ENCODE peak calls at places on chromosomes 13 and 19, in seven cellular contexts. U, C, M, S, Z, Q and D are unnamed samples.

GRCh38 chr13:82879921-82880320 is 1002.4 kb downstream of the SLITRK1 start:
- DNase-seq in C (no peak), U (no peak), Z (no peak), M (no peak), S (no peak), Q (no peak), D (no peak)

GRCh38 chr19:43694553-43694952 is 21.3 kb upstream of the IRGC start:
- DNase-seq in Z (no peak), S (no peak), U (no peak), M (no peak), C (no peak), Q (no peak), D (no peak)

GRCh38 chr13:31515427-31515826 is 223.9 kb upstream of the RXFP2 start:
- DNase-seq in U (no peak), C (no peak), S (no peak), Q (no peak), M (no peak), Z (no peak), D (no peak)

GRCh38 chr13:50222569-50223332 is 207.5 kb downstream of the KCNRG start:
- DNase-seq in S (no peak), C (no peak), Q (no peak), M (no peak), Z (no peak), U (no peak), D (no peak)

GRCh38 chr19:17385878-17386611 is 8.0 kb downstream of the CCDC194 start:
- DNase-seq in Z (peak; percentile 41), C (no peak), Q (peak; percentile 75), S (no peak), U (peak; percentile 88), M (peak; percentile 92), D (peak; percentile 64)

GRCh38 chr13:113879017-113879416 is 15.1 kb upstream of the GAS6 start:
- DNase-seq in S (no peak), U (no peak), Z (no peak), M (no peak), Q (no peak), C (no peak), D (no peak)

GRCh38 chr19:16319466-16319865 is 5.2 kb upstream of the KLF2 start:
- DNase-seq in C (no peak), S (no peak), Q (no peak), Z (no peak), M (no peak), U (no peak), D (no peak)

GRCh38 chr13:73929287-73929932 is 204.8 kb downstream of the KLF12 start:
- DNase-seq in M (no peak), S (no peak), U (no peak), Z (no peak), C (no peak), Q (no peak), D (no peak)

GRCh38 chr19:58305065-58305931 is at the start of gene ERVK3-1:
- DNase-seq in Q (peak; percentile 99), U (peak; percentile 94), Z (peak; percentile 96), S (peak; percentile 91), M (peak; percentile 83), C (peak; percentile 91), D (peak; percentile 98)

GRCh38 chr19:51472607-51473006 is 5.7 kb upstream of the CEACAM18 start:
- DNase-seq in Z (no peak), S (no peak), M (no peak), C (no peak), Q (no peak), U (no peak), D (no peak)

GRCh38 chr19:46073268-46073922 is 32.6 kb upstream of the IGFL4 start:
- DNase-seq in M (no peak), S (no peak), Q (no peak), U (no peak), Z (no peak), C (no peak), D (no peak)

GRCh38 chr13:109781384-109782065 is 4.9 kb downstream of the IRS2 start:
- DNase-seq in Q (no peak), M (no peak), Z (no peak), S (no peak), U (peak; percentile 32), C (no peak), D (no peak)

GRCh38 chr13:40664100-40665060 is 2.1 kb downstream of the FOXO1 start:
- DNase-seq in Q (peak; percentile 54), S (no peak), C (no peak), M (peak; percentile 59), Z (peak; percentile 43), U (peak; percentile 70), D (peak; percentile 64)

GRCh38 chr19:41575998-41576397 is at the start of gene CEACAM21:
- DNase-seq in Z (no peak), S (no peak), U (no peak), C (no peak), Q (no peak), M (no peak), D (no peak)

GRCh38 chr19:51724543-51724942 is 752 bp upstream of the HAS1 start:
- DNase-seq in M (no peak), C (no peak), S (no peak), U (no peak), Z (no peak), Q (no peak), D (no peak)

GRCh38 chr19:18999016-18999758 is 34.1 kb downstream of the SUGP2 start:
- DNase-seq in Q (no peak), U (no peak), S (no peak), C (no peak), Z (no peak), M (no peak), D (peak; percentile 50)

GRCh38 chr19:28961772-28962500 is 251.0 kb downstream of the UQCRFS1 start:
- DNase-seq in M (no peak), U (no peak), S (no peak), Z (no peak), Q (no peak), C (no peak), D (no peak)

GRCh38 chr19:32224371-32225244 is 120.8 kb upstream of the ZNF507 start:
- DNase-seq in C (no peak), S (no peak), U (peak; percentile 94), M (peak; percentile 91), Q (peak; percentile 73), Z (peak; percentile 21), D (peak; percentile 47)

GRCh38 chr13:46213242-46213641 is 1.5 kb downstream of the LRRC63 start:
- DNase-seq in Z (no peak), M (no peak), S (no peak), C (no peak), Q (no peak), U (no peak), D (no peak)

GRCh38 chr19:19591133-19591825 is 27.2 kb downstream of the PBX4 start:
- DNase-seq in C (no peak), M (no peak), U (no peak), S (peak; percentile 84), Q (no peak), Z (peak; percentile 23), D (no peak)

DNA sequence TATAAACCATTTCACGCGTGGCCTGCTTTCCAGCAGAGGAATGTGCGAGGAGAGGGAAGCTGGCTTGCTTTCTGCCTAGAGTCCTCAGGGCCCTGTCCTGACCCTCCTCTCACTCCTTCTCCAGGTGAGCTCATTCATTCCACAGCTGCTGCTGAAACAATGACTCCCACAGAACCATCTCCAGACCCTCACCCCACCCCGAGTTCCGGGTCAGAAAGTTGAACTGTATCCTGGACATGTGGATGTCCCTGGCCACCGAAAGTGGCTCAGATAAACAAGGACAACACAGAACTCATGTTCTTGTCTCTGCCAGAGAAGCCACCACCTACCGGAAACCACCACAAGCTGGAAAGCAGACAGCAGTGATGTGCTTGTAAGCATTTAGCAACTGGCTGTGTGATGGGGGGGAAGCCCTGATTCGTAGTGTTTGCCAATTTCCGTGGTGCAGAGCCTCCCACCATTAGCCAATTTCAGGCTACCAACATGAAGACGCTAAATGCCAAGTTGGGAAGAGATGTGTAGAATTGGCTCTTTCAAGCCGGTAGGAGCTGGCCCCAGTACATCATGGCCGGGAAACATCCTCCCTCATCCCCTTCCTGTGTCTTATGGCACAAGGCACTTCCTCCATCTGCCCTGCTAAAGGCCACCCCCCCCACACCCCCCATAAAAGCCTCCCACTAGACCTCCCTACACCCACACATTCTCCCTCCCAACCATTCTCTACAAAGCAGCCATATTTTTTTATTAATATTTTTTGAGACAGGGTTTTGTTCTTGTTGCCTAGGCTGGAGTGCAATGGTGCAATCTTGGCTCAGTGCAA is 5.0 kb downstream of the SYCE2 start:
- DNase-seq in Q (no peak), C (no peak), M (no peak), U (no peak), S (no peak), Z (peak; percentile 49), D (no peak)
- TF ChIP-seq MAX in Q (no peak), C (no peak), M (no peak), U (no peak), S (no peak), Z (no peak), D (no peak)

GRCh38 chr19:1521636-1522035 is 2.2 kb upstream of the PLK5 start:
- DNase-seq in Q (no peak), C (no peak), M (no peak), Z (no peak), U (no peak), S (no peak), D (no peak)

GRCh38 chr19:1522838-1523237 is 1.0 kb upstream of the PLK5 start:
- DNase-seq in C (no peak), Z (no peak), S (no peak), M (no peak), Q (no peak), U (no peak), D (no peak)

GRCh38 chr19:1522061-1522460 is 1.8 kb upstream of the PLK5 start:
- DNase-seq in Q (no peak), Z (no peak), U (no peak), M (no peak), S (no peak), C (no peak), D (no peak)

GRCh38 chr19:1518471-1518870 is 5.4 kb upstream of the PLK5 start:
- DNase-seq in M (no peak), U (no peak), Q (no peak), Z (no peak), S (no peak), C (no peak), D (no peak)

GRCh38 chr19:1520203-1520780 is 3.6 kb upstream of the PLK5 start:
- DNase-seq in Z (no peak), C (no peak), M (no peak), U (no peak), S (no peak), Q (no peak), D (no peak)
- H3K9ac ChIP-seq in Z (no peak overlapping the region), C (no peak overlapping the region), M (no peak overlapping the region), U (no peak overlapping the region), S (no peak overlapping the region), Q (no peak overlapping the region), D (no peak overlapping the region)

GRCh38 chr13:20714563-20715339 is 11.3 kb downstream of the IL17D start:
- DNase-seq in S (no peak), Q (no peak), U (no peak), C (no peak), M (no peak), Z (no peak), D (peak; percentile 91)
- TF ChIP-seq MAX in S (no peak), Q (no peak), U (no peak), C (no peak), M (no peak), Z (no peak), D (no peak)

GRCh38 chr19:48618916-48619691 is at the start of the genes RPL18 and SPHK2:
- DNase-seq in U (peak; percentile 97), S (peak; percentile 98), C (peak; percentile 99), Z (peak; percentile 99), Q (peak; percentile 99), M (peak; percentile 97), D (peak; percentile 100)
- H3K9ac ChIP-seq in U (peak within 1 kb of the TSS; percentile 99), S (peak within 1 kb of the TSS; percentile 99), C (peak within 1 kb of the TSS; percentile 99), Z (peak within 1 kb of the TSS; percentile 96), Q (peak within 1 kb of the TSS; percentile 94), M (peak within 1 kb of the TSS; percentile 94), D (peak within 1 kb of the TSS; percentile 99)